ENCODE peak calls at places on chromosomes 6 and 20, in four cellular contexts. J is PC-9, N is brain microvascular endothelial cell, Q is endodermal cell. I is an unnamed sample.

GRCh38 chr6:125102901-125103300 is 50.7 kb upstream of the TPD52L1 start:
- DNase-seq in J (peak), Q (no peak), N (peak), I (peak)

GRCh38 chr6:166172546-166172945 is 4.9 kb upstream of the TBXT start:
- DNase-seq in N (no peak), Q (no peak), J (no peak), I (no peak)

GRCh38 chr6:134379086-134379485 is 61.2 kb upstream of the SGK1 start:
- DNase-seq in N (no peak), J (peak), Q (peak), I (no peak)

GRCh38 chr6:5435449-5435848 is 174.1 kb downstream of the FARS2 start:
- DNase-seq in N (peak), Q (no peak), J (no peak), I (peak)

GRCh38 chr6:103273048-103273447 is 1586.7 kb downstream of the HACE1 start:
- DNase-seq in N (no peak), Q (no peak), J (no peak), I (no peak)

GRCh38 chr6:45586216-45587171 is 208.8 kb upstream of the SUPT3H start:
- DNase-seq in N (no peak), J (peak), Q (peak), I (no peak)

GRCh38 chr6:23659125-23659524 is 466.9 kb upstream of the NRSN1 start:
- DNase-seq in Q (peak), N (peak), J (no peak), I (peak)

GRCh38 chr6:45626087-45626891 is 248.6 kb upstream of the SUPT3H start:
- DNase-seq in N (peak), Q (no peak), J (no peak), I (peak)

GRCh38 chr20:19449051-19449450 is 236.6 kb downstream of the SLC24A3 start:
- DNase-seq in N (no peak), J (no peak), Q (peak), I (no peak)

GRCh38 chr20:49712918-49713778 is 530 bp downstream of the B4GALT5 start:
- DNase-seq in N (no peak), Q (peak), J (no peak), I (no peak)

GRCh38 chr6:165178056-165178455 is 131.3 kb downstream of the C6orf118 start:
- DNase-seq in N (no peak), Q (no peak), J (no peak), I (peak)

GRCh38 chr6:89290401-89291155 is 24.5 kb downstream of the GABRR2 start:
- DNase-seq in Q (no peak), J (no peak), N (no peak), I (no peak)

GRCh38 chr6:134436950-134437349 is 119.0 kb upstream of the SGK1 start:
- DNase-seq in Q (no peak), J (peak), N (no peak), I (peak)

DNA sequence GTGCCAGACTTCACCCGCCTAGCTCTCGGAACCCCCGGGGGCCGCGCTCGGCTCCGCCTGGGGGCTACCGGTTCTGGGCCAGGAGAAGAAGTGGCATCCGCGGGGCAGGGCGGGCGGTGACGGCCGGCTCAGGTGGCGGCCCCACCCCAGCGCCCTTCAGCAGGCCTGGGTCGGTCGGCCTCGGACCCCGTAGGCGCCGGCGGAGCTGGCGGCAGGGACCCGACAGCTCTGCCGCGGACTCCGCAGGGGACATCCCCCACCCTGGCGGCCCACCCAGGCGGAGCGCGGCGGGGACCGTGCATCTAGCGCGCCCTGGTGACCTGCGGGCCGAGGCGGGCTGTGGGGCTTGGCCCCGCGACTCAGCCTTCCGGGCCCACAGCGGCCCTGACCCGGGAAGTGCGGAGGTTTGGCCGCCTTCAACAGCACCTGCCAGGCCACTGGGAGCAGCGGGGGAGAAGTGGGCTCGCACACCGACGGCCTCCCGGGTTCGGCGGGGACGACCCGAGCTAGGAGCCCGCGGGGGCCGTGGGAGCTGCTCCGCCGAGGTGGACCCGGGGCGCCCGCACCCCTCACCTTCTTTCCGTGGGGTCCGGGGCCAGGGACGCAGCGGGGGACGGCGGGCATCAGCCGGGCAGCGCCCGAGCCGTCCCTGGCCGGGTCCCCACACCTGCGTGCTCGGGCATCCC is 87.1 kb downstream of the TMEM242 start:
- DNase-seq in Q (no peak), J (no peak), N (no peak), I (no peak)
- H3K27ac ChIP-seq in Q (no peak), J (no peak), N (no peak), I (no peak)

DNA sequence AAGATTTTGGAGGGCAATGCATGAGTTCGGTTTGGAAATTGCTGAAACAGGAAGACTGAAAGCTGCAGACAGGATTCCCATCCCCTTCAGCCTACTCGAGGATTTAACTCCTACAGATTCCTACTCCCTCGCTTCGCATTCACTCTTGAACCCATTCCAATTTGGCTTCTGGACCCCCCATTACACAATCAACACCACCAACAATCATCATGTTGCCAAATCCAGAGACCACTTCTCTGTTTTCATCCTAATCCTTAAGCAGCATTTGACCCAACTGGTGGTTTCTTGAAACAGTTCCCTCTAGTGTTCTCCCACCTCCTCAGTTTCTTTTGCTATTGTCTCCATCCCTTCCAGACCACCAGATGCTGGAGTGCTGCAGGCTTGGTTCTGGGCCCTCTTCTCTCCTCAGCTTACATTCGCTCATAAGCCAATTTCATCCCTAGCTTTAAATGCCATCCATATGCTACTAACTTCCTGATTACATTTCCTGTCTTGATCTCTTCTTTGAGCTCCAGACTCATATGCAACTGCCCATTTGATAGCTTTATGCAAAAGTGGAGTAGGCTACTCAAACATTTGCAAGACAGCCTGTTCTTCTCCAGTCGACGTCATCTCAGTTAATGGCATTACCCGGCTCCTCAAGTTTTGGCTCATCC is 66.5 kb downstream of the DTNBP1 start:
- DNase-seq in Q (no peak), J (no peak), N (no peak), I (no peak)
- H3K27ac ChIP-seq in Q (no peak), J (no peak), N (no peak), I (no peak)

DNA sequence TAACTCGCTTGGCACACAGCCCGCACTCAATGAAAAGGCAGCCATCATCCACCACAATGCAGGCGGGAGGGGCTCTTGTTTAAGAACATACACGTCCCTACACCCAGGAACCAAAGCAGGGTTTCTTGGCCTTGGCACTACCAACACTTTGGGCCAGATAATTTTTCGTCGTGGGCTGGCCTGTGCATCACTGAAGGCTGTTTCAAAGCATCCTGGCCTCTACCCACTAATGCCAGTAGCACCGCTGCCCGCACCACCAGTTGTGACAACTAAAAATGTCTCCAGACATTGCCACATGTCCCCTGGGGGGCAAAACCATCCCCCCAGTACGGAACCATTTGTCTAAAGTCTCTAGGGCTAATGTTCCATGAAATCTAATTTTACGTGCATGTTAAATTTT is 13.0 kb downstream of the UQCC2 start:
- DNase-seq in Q (no peak), N (no peak), J (no peak), I (no peak)
- H3K27ac ChIP-seq in Q (no peak), N (no peak), J (no peak), I (no peak)

GRCh38 chr6:30543824-30544223 is 12.5 kb downstream of the GNL1 start:
- DNase-seq in N (no peak), Q (peak), J (no peak), I (no peak)

GRCh38 chr6:30544666-30545272 is 11.5 kb downstream of the GNL1 start:
- DNase-seq in Q (peak), J (peak), N (peak), I (peak)

GRCh38 chr6:30542404-30542725 is 13.9 kb downstream of the GNL1 start:
- DNase-seq in J (no peak), Q (no peak), N (no peak), I (no peak)

GRCh38 chr6:30541515-30542403 is 14.5 kb downstream of the GNL1 start:
- DNase-seq in Q (peak), N (peak), J (peak), I (peak)

DNA sequence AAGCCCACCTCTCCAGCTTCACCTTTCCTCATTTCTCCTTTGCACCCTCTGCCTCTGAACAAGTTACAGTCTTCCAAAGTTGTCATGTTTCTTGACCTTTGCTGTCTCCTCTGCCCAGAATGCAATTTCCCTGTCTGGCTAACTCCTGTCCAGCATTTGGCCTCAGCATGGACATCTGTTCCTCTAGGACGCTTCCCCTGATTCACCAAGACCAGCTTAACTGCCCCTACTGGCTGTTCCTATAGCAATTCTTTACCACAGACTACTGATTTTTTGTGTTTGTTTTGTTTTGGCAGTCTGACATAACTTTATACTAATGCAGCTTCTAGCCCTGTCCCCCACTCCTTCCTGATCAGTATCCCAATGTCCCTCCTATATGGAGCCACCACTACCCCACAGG is 13.4 kb downstream of the GNL1 start:
- DNase-seq in N (peak), J (no peak), Q (peak), I (peak)
- H3K27ac ChIP-seq in N (no peak), J (no peak), Q (no peak), I (no peak)

DNA sequence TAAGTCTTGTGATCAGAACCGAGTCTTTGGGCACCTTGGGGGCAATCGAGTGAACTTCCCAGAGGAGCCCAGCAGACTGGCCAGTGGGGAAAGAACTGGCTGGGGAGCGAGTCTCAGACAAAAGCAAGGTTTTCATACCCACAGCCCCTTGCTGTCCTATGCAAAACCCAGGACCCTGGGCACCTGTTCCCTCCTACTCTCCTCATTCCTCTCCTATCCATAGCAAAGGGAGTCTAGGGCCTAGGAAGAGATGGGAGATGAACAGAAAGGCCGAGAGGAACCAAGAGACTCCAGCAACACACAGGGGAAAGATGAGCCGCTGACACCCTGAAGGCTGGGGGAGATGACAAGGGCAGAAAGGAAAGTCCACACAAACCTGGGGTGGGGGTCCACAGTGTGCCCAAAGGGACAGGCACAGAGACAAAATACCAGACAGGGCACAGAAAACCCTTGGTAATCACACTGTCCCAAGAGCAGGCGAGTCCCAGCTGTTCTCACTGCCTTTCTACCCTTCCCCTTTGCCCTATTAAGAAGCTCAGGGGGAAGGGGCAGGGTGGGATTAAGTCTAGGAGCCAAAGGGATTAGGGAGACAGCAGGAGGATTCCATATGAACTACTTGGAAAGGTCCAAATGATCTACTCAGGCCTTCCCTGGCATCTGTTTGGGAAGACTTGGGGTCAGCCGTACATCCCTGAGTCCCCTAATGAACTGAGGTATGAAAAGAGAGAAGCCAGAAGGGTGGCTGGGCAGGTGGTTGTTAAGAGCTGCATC is 6.5 kb downstream of the PPP1R18 start:
- DNase-seq in J (no peak), Q (no peak), N (no peak), I (no peak)
- H3K27ac ChIP-seq in J (no peak), Q (peak), N (no peak), I (peak)

I was measured in fibroblast of lung.